ENCODE peak calls at places on chromosomes 4 and X, in seven cellular contexts. T, S, P, F, A, D and Q are unnamed samples.

GRCh38 chrX:108268434-108269080 is 169.7 kb downstream of the COL4A6 start:
- DNase-seq in P (no peak), F (no peak), S (no peak), T (no peak), D (no peak), A (no peak), Q (no peak)

GRCh38 chrX:46916273-46916672 is 4.1 kb downstream of the JADE3 start:
- DNase-seq in F (no peak), P (no peak), S (no peak), D (no peak), T (no peak), A (no peak), Q (no peak)

GRCh38 chr4:3412257-3413020 is 29.3 kb upstream of the HGFAC start:
- DNase-seq in T (no peak), D (no peak), F (no peak), S (no peak), P (no peak), A (no peak), Q (no peak)

GRCh38 chr4:10259976-10260375 is 143.4 kb upstream of the WDR1 start:
- DNase-seq in T (no peak), D (no peak), P (no peak), S (peak; percentile 30), A (no peak), F (no peak), Q (no peak)

GRCh38 chr4:25884040-25884788 is 21.4 kb upstream of the SEL1L3 start:
- DNase-seq in A (no peak), T (no peak), S (no peak), P (no peak), D (no peak), F (no peak), Q (no peak)

GRCh38 chrX:100643943-100644587 is at the start of gene SRPX2:
- DNase-seq in P (no peak), A (peak; percentile 50), T (peak; percentile 63), F (no peak), D (no peak), S (peak; percentile 1), Q (no peak)

GRCh38 chr4:11297201-11297600 is 131.5 kb downstream of the HS3ST1 start:
- DNase-seq in S (no peak), D (no peak), T (peak; percentile 42), A (no peak), F (no peak), P (no peak), Q (no peak)

GRCh38 chrX:136780241-136780640 is 491 bp downstream of the ARHGEF6 start:
- DNase-seq in T (no peak), P (no peak), D (no peak), S (no peak), F (no peak), A (no peak), Q (no peak)

GRCh38 chr4:123017636-123018390 is 95.4 kb upstream of the NUDT6 start:
- DNase-seq in T (no peak), F (no peak), A (no peak), P (no peak), D (no peak), S (no peak), Q (no peak)

GRCh38 chrX:76428243-76429130 is 977 bp downstream of the MAGEE1 start:
- DNase-seq in S (no peak), A (peak; percentile 14), P (peak; percentile 45), D (peak; percentile 40), F (peak; percentile 25), T (no peak), Q (peak; percentile 3)

GRCh38 chr4:41199788-41200187 is 14.6 kb downstream of the APBB2 start:
- DNase-seq in D (no peak), A (no peak), F (no peak), T (no peak), P (no peak), S (no peak), Q (no peak)

GRCh38 chr4:2424581-2424980 is 5.8 kb downstream of the CFAP99 start:
- DNase-seq in D (no peak), F (no peak), S (no peak), T (no peak), A (no peak), P (no peak), Q (no peak)

GRCh38 chr4:52836120-52836519 is 26.0 kb upstream of the RASL11B start:
- DNase-seq in P (no peak), T (no peak), D (no peak), S (no peak), F (no peak), A (no peak), Q (no peak)
- TF ChIP-seq CTCF in P (no peak), T (no peak), D (no peak), S (no peak), F (no peak), A (no peak), Q (no peak)

GRCh38 chrX:17591741-17592110 is 145.6 kb upstream of the SCML1 start:
- DNase-seq in T (no peak), P (no peak), F (no peak), D (no peak), S (no peak), A (no peak), Q (no peak)
- H3K4me3 ChIP-seq in T (no peak overlapping the region), P (no peak overlapping the region), F (peak overlapping the region; percentile 18), D (peak overlapping the region; percentile 20), S (no peak overlapping the region), A (no peak overlapping the region), Q (no peak overlapping the region)

GRCh38 chrX:150694738-150695410 is 1.7 kb downstream of the MTMR1 start:
- DNase-seq in A (no peak), S (peak; percentile 24), T (no peak), P (no peak), D (no peak), F (no peak), Q (no peak)

GRCh38 chrX:150690126-150690525 is 3.1 kb upstream of the MTMR1 start:
- DNase-seq in P (no peak), D (no peak), A (no peak), F (no peak), T (peak; percentile 39), S (no peak), Q (no peak)

GRCh38 chrX:150693782-150694574 is 782 bp downstream of the MTMR1 start:
- DNase-seq in T (peak; percentile 8), P (peak; percentile 74), D (peak; percentile 52), F (peak; percentile 66), A (peak; percentile 80), S (peak; percentile 75), Q (peak; percentile 81)

GRCh38 chrX:150692296-150692695 is 900 bp upstream of the MTMR1 start:
- DNase-seq in T (no peak), A (no peak), P (no peak), S (no peak), D (no peak), F (no peak), Q (no peak)

GRCh38 chrX:150692837-150693781 is at the start of gene MTMR1:
- DNase-seq in P (peak; percentile 29), A (peak; percentile 42), D (no peak), F (peak; percentile 44), S (peak; percentile 47), T (no peak), Q (peak; percentile 19)
- TF ChIP-seq POLR2AphosphoS5 in P (peak; percentile 37), A (no peak), D (no peak), F (no peak), S (no peak), T (no peak), Q (no peak)

GRCh38 chr4:39637572-39638357 is 900 bp downstream of the SMIM14 start:
- DNase-seq in D (no peak), A (peak; percentile 65), S (peak; percentile 68), P (peak; percentile 95), F (peak; percentile 66), T (peak; percentile 21), Q (peak; percentile 64)

GRCh38 chr4:39635023-39635422 is 3.6 kb downstream of the SMIM14 start:
- DNase-seq in A (peak; percentile 52), T (no peak), S (no peak), F (peak; percentile 79), P (peak; percentile 87), D (no peak), Q (peak; percentile 81)

GRCh38 chr4:39641451-39641850 is 2.8 kb upstream of the SMIM14 start:
- DNase-seq in D (no peak), P (no peak), T (no peak), F (no peak), A (no peak), S (no peak), Q (no peak)

GRCh38 chr4:39636786-39637185 is 1.9 kb downstream of the SMIM14 start:
- DNase-seq in D (no peak), T (no peak), S (no peak), A (no peak), F (no peak), P (no peak), Q (no peak)

DNA sequence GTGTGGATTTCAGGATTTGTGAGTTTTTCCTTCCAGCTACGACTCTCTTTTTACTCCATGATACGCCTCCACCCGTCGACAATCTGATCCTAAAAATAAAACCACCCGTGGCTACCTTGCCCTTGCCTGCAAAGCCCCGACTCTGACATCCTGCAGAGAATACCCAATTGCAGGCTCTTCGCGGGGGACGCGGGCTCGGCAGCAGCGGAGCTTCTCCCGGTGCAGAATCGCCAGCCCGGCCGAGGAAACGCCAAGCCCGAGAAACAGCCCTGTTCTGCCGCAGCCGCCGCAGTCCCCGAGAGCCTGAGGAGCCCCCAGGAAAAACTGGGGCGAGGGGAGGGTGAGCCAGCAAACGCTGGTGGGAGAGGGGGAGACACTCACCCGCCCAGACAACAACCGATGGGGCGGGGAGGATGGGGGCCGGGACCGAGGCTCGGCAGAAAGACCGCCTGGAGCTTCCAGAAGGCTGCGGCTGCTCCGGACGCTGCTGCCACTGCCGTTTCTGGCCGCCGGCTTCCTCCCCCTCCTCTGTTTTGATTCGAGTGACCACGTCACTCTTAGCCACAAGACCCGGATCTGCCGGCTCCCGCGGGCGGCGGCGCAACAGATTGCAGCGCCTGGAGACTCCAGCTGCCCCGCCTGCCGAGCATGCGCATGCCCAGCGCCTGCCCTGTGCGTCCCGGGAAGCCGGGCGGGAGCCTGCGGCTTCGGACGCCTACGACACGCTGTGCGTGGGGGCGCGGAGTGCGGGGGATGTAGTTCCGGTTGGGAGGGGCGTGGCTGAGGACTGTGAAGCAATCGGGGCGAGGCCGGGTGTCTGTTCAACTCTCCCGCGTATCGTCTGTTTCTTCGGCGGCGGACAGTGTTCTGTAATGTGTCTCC is at the start of gene SMIM14:
- DNase-seq in P (peak; percentile 97), S (peak; percentile 98), F (peak; percentile 98), D (peak; percentile 98), A (peak; percentile 99), T (peak; percentile 93), Q (peak; percentile 96)
- TF ChIP-seq CTCF in P (no peak), S (peak; percentile 14), F (no peak), D (no peak), A (no peak), T (no peak), Q (no peak)

GRCh38 chr4:54277691-54278090 is 48.6 kb downstream of the PDGFRA start:
- DNase-seq in T (no peak), P (no peak), A (no peak), F (no peak), S (no peak), D (no peak), Q (peak; percentile 33)

GRCh38 chr4:54276633-54277426 is 47.7 kb downstream of the PDGFRA start:
- DNase-seq in T (no peak), P (peak; percentile 48), A (no peak), D (no peak), F (no peak), S (no peak), Q (no peak)

GRCh38 chr4:54272051-54272450 is 43.0 kb downstream of the PDGFRA start:
- DNase-seq in S (no peak), T (no peak), D (no peak), F (no peak), A (no peak), P (no peak), Q (no peak)

GRCh38 chr4:54274264-54274663 is 45.2 kb downstream of the PDGFRA start:
- DNase-seq in F (no peak), D (no peak), P (no peak), S (no peak), A (no peak), T (no peak), Q (no peak)

GRCh38 chr4:54274786-54275503 is 45.9 kb downstream of the PDGFRA start:
- DNase-seq in D (no peak), S (no peak), P (no peak), A (no peak), F (no peak), T (no peak), Q (no peak)
- H3K4me3 ChIP-seq in D (no peak overlapping the region), S (no peak overlapping the region), P (no peak overlapping the region), A (no peak overlapping the region), F (no peak overlapping the region), T (no peak overlapping the region), Q (no peak overlapping the region)